ENCODE peak calls at places on chromosome 12, in seven cellular contexts. U, N, E, I, O, Y and Q are unnamed samples.

GRCh38 chr12:92032965-92033364 is 112.7 kb downstream of the BTG1 start:
- DNase-seq in N (no peak), O (no peak), I (no peak), U (no peak), Y (no peak), E (no peak), Q (no peak)

GRCh38 chr12:123043536-123044001 is 63.1 kb downstream of the ARL6IP4 start:
- DNase-seq in O (peak; percentile 78), U (peak; percentile 93), Y (peak; percentile 96), I (peak; percentile 59), N (peak; percentile 68), E (peak; percentile 83), Q (peak; percentile 9)

GRCh38 chr12:29320295-29321090 is 60.5 kb downstream of the ERGIC2 start:
- DNase-seq in U (peak; percentile 98), O (no peak), N (no peak), I (no peak), Y (peak; percentile 89), E (peak; percentile 72), Q (no peak)

GRCh38 chr12:76259660-76260389 is 88.4 kb downstream of the BBS10 start:
- DNase-seq in I (peak; percentile 74), E (peak; percentile 83), O (no peak), U (peak; percentile 88), Y (peak; percentile 91), N (no peak), Q (no peak)

GRCh38 chr12:19223018-19223417 is 93.5 kb downstream of the PLEKHA5 start:
- DNase-seq in I (peak; percentile 23), E (no peak), O (no peak), U (no peak), Y (peak; percentile 39), N (no peak), Q (no peak)

GRCh38 chr12:90008277-90008676 is 299.6 kb upstream of the ATP2B1 start:
- DNase-seq in Y (no peak), O (no peak), U (no peak), I (peak; percentile 29), E (no peak), N (no peak), Q (no peak)

GRCh38 chr12:99339663-99340062 is 307.9 kb upstream of the GARIN6 start:
- DNase-seq in U (no peak), I (no peak), N (no peak), E (no peak), O (no peak), Y (no peak), Q (no peak)

GRCh38 chr12:45257185-45257585 is 41.3 kb downstream of the ANO6 start:
- DNase-seq in N (no peak), Y (no peak), I (no peak), O (no peak), U (no peak), E (no peak), Q (no peak)

GRCh38 chr12:128825845-128826244 is 2.1 kb upstream of the SLC15A4 start:
- DNase-seq in E (no peak), Y (no peak), N (no peak), O (no peak), I (no peak), U (no peak), Q (no peak)

GRCh38 chr12:15851919-15852318 is 30.3 kb upstream of the STRAP start:
- DNase-seq in U (no peak), O (no peak), E (peak; percentile 40), Y (peak; percentile 29), N (no peak), I (no peak), Q (no peak)

GRCh38 chr12:49104822-49105221 is 5.8 kb downstream of the LMBR1L start:
- DNase-seq in N (no peak), I (no peak), O (no peak), E (no peak), U (no peak), Y (no peak), Q (no peak)

GRCh38 chr12:20492251-20492728 is 124.0 kb downstream of the PDE3A start:
- DNase-seq in I (peak; percentile 70), E (peak; percentile 1), O (no peak), U (peak; percentile 58), N (no peak), Y (peak; percentile 76), Q (no peak)

GRCh38 chr12:124376435-124376834 is 81.5 kb downstream of the RFLNA start:
- DNase-seq in I (no peak), Y (no peak), U (no peak), N (no peak), E (no peak), O (no peak), Q (no peak)

GRCh38 chr12:70983692-70984091 is 63.2 kb upstream of the PTPRR start:
- DNase-seq in N (no peak), Y (no peak), O (peak; percentile 70), I (no peak), U (peak; percentile 65), E (no peak), Q (no peak)

GRCh38 chr12:26122681-26123481 is 2.0 kb downstream of the BHLHE41 start:
- DNase-seq in E (peak; percentile 80), O (peak; percentile 78), Y (peak; percentile 87), I (peak; percentile 75), U (peak; percentile 82), N (peak; percentile 67), Q (no peak)
- TF ChIP-seq EZH2 in E (no peak), O (peak; percentile 76), Y (no peak), I (peak; percentile 21), U (no peak), N (peak; percentile 90), Q (no peak)

GRCh38 chr12:83408841-83409240 is 722.1 kb downstream of the TMTC2 start:
- DNase-seq in Y (no peak), E (no peak), N (no peak), I (peak; percentile 76), U (peak; percentile 4), O (no peak), Q (no peak)
- H3K4me3 ChIP-seq in Y (no peak overlapping the region), E (no peak overlapping the region), N (no peak overlapping the region), I (no peak overlapping the region), U (no peak overlapping the region), O (no peak overlapping the region), Q (no peak overlapping the region)

GRCh38 chr12:69106482-69107118 is 132.8 kb upstream of the CPSF6 start:
- DNase-seq in U (no peak), Y (no peak), E (no peak), O (no peak), I (no peak), N (no peak), Q (no peak)
- H3K27ac ChIP-seq in U (no peak overlapping the region), Y (no peak overlapping the region), E (no peak overlapping the region), O (no peak overlapping the region), I (no peak overlapping the region), N (no peak overlapping the region), Q (no peak overlapping the region)

DNA sequence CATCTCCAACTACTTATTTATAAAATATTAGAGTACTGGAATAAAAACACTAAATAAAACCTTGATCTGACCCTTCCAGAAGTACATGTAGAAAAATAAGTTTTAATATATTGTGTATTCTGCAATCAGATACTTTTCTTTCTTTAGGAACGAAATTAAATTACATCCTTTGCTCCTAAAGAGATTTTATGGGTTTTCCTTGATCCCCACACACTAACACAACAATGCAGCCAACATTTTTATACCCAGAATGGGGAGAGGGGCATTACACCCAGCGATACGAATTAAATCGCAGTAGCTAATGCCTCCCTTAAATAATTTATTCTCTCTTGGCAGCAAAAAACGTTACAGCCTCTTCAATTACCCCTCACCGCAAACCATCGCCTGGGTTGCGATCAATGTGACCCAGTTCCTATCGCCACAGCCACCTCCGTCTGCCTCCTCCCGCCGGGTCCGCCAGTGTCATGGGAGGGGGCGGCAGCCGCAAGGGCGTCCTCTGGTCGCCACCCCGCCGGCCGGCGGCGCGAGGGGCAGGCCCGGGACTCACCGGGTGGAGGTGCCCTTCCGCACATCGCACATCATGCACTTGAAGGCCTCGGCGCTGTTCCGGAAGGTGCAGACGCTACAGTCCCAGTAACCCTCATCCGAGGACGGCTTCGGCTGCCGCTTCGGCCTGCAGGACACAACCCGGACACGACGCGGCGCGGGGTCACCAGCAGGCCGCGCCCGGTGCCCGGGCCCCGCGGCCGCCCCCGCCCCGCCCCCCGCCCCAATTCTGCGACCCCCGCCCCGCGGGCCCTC is 796 bp downstream of the YAF2 start:
- DNase-seq in N (peak; percentile 72), I (peak; percentile 79), U (peak; percentile 71), E (peak; percentile 73), O (peak; percentile 87), Y (peak; percentile 92), Q (no peak)
- TF ChIP-seq EZH2 in N (peak; percentile 42), I (no peak), U (no peak), E (no peak), O (no peak), Y (no peak), Q (no peak)